ENCODE peak calls at places on chromosome 11, in ten cellular contexts. M is AG09309; H is Peyer's patch; X is IMR-90; Q is left ventricle myocardium inferior; C is A549; S is heart right ventricle; Z is cardiac muscle cell; I is CD4-positive, alpha-beta T cell; K is SK-N-SH. N is an unnamed sample.

GRCh38 chr11:131038597-131038996 is 122.3 kb upstream of the SNX19 start:
- DNase-seq in M (no peak), H (no peak), X (no peak), Q (no peak), C (peak), S (no peak), Z (peak), I (no peak), K (peak), N (no peak)

GRCh38 chr11:114892381-114893197 is 214.3 kb downstream of the NXPE2 start:
- DNase-seq in M (no peak), H (no peak), X (no peak), Q (no peak), C (peak), S (no peak), Z (no peak), I (no peak), K (peak), N (no peak)

GRCh38 chr11:44454686-44455085 is 110.8 kb upstream of the CD82 start:
- DNase-seq in M (no peak), H (no peak), X (no peak), Q (no peak), C (no peak), S (peak), Z (no peak), I (no peak), K (peak), N (no peak)

GRCh38 chr11:88193278-88193677 is 18.0 kb upstream of the RAB38 start:
- DNase-seq in M (no peak), H (no peak), X (no peak), Q (no peak), C (no peak), S (no peak), Z (no peak), I (no peak), K (no peak), N (no peak)

GRCh38 chr11:74011360-74012071 is 2.6 kb upstream of the UCP3 start:
- DNase-seq in M (no peak), H (no peak), X (peak), Q (no peak), C (no peak), S (no peak), Z (no peak), I (no peak), K (no peak), N (peak)

GRCh38 chr11:104238916-104239315 is 75.0 kb upstream of the PDGFD start:
- DNase-seq in M (no peak), H (no peak), X (no peak), Q (no peak), C (no peak), S (no peak), Z (no peak), I (no peak), K (no peak), N (no peak)

GRCh38 chr11:133906241-133906640 is 50.5 kb downstream of the IGSF9B start:
- DNase-seq in M (no peak), H (peak), X (no peak), Q (no peak), C (no peak), S (no peak), Z (no peak), I (no peak), K (no peak), N (no peak)

GRCh38 chr11:61503135-61503770 is 5.3 kb upstream of the LRRC10B start:
- DNase-seq in M (no peak), H (no peak), X (no peak), Q (no peak), C (no peak), S (no peak), Z (no peak), I (no peak), K (no peak), N (no peak)

GRCh38 chr11:62418136-62418535 is 697 bp upstream of the SCGB1A1 start:
- DNase-seq in M (no peak), H (no peak), X (no peak), Q (no peak), C (no peak), S (no peak), Z (no peak), I (no peak), K (no peak), N (no peak)

GRCh38 chr11:118091690-118092089 is 4.9 kb upstream of the SMIM35 start:
- DNase-seq in M (no peak), H (no peak), X (no peak), Q (no peak), C (no peak), S (no peak), Z (no peak), I (no peak), K (no peak), N (no peak)

GRCh38 chr11:118092907-118093571 is 6.3 kb upstream of the SMIM35 start:
- DNase-seq in M (no peak), H (no peak), X (no peak), Q (no peak), C (no peak), S (no peak), Z (no peak), I (no peak), K (no peak), N (no peak)

GRCh38 chr11:118098996-118099837 is 12.5 kb upstream of the SMIM35 start:
- DNase-seq in M (no peak), H (no peak), X (no peak), Q (no peak), C (no peak), S (no peak), Z (peak), I (no peak), K (no peak), N (no peak)

GRCh38 chr11:118095967-118096367 is 9.2 kb upstream of the SMIM35 start:
- DNase-seq in M (no peak), H (no peak), X (no peak), Q (no peak), C (no peak), S (no peak), Z (no peak), I (no peak), K (no peak), N (no peak)

GRCh38 chr11:118095493-118095892 is 8.7 kb upstream of the SMIM35 start:
- DNase-seq in M (no peak), H (no peak), X (no peak), Q (no peak), C (no peak), S (no peak), Z (no peak), I (no peak), K (no peak), N (no peak)
- TF ChIP-seq CTCF in M (no peak), H (no peak), X (no peak), Q (no peak), C (no peak), S (no peak), Z (no peak), I (no peak), K (no peak), N (no peak)

DNA sequence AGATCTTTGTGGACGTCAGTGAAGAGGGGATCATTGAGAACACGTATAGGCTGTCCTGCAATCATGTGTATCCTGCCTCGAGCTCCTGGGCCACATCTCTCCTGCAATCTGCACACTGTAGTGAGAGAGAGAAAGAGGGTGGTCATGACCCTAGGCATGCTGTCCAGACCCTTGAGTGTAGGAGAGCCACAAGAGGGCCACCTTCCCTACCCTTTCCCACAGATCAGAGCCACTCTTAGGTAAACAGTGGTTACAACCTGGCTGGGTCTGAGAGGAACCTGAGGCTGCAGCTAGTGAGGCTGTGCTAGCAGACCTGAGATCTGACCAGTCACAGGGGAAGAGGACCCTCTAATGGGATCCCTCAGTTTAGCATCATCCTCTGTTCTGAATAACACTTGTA is 3.9 kb upstream of the IL18BP start:
- DNase-seq in M (no peak), H (no peak), X (no peak), Q (no peak), C (no peak), S (no peak), Z (no peak), I (no peak), K (no peak), N (no peak)
- TF ChIP-seq CTCF in M (no peak), H (no peak), X (no peak), Q (no peak), C (no peak), S (no peak), Z (no peak), I (no peak), K (no peak), N (no peak)

GRCh38 chr11:72353861-72354260 is 80.5 kb downstream of the CLPB start:
- DNase-seq in M (no peak), H (no peak), X (peak), Q (no peak), C (peak), S (no peak), Z (no peak), I (no peak), K (no peak), N (no peak)
- TF ChIP-seq CTCF in M (peak), H (no peak), X (peak), Q (no peak), C (peak), S (peak), Z (peak), I (no peak), K (peak), N (peak)

DNA sequence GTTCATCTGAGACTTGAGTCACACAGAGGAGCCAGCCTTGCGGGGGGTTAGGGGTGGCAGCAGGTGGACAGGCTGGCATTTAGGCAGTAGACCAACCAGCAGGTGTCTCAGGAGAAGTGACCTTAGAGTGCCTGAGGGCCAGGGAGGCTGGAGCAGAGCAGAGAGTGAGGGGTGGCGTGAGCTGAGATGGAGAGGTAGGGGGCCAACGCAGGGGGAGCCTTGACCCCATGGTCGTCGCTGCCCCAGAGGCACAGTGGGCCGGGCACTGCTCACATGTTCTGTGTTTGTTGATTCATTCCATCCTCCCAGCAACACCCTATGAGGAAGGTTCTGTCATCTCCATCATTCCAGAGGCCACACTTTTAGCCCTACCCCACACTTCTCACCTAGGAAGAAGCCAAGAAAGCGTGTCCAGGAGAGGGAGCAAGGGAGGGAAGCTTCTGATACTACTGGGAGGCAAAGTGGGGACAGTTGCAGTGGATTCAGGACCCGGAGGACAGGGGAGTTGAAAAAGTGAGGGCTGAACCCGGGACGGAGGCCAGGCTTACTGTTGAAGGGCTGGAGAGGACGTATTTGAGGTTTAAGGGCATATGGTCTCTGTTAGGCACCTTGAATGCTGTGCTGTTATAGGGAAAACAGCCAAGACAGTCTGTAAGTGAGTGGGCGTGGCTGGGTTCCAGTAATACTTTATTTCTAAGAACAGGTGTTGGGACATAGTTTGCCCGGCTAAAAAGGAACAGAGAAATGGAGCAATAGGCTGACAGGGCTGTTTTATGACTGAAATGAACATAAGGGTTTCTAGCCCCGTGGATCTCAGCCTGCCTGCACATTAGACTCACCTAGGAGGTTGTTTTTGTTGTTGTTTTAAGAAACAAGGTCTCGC is 7.3 kb downstream of the SART1 start:
- DNase-seq in M (no peak), H (no peak), X (no peak), Q (no peak), C (no peak), S (no peak), Z (no peak), I (no peak), K (no peak), N (no peak)
- TF ChIP-seq CTCF in M (no peak), H (no peak), X (no peak), Q (no peak), C (no peak), S (no peak), Z (no peak), I (no peak), K (no peak), N (no peak)

GRCh38 chr11:46523290-46523689 is 70.5 kb downstream of the AMBRA1 start:
- DNase-seq in M (no peak), H (no peak), X (no peak), Q (no peak), C (no peak), S (no peak), Z (no peak), I (no peak), K (no peak), N (no peak)

GRCh38 chr11:46522682-46523281 is 71.0 kb downstream of the AMBRA1 start:
- DNase-seq in M (no peak), H (no peak), X (no peak), Q (no peak), C (no peak), S (no peak), Z (no peak), I (no peak), K (no peak), N (no peak)

GRCh38 chr11:46524201-46524600 is 69.6 kb downstream of the AMBRA1 start:
- DNase-seq in M (no peak), H (no peak), X (no peak), Q (no peak), C (no peak), S (no peak), Z (no peak), I (no peak), K (no peak), N (no peak)

GRCh38 chr11:46520971-46521745 is 72.7 kb downstream of the AMBRA1 start:
- DNase-seq in M (no peak), H (no peak), X (peak), Q (no peak), C (no peak), S (no peak), Z (no peak), I (no peak), K (no peak), N (peak)

DNA sequence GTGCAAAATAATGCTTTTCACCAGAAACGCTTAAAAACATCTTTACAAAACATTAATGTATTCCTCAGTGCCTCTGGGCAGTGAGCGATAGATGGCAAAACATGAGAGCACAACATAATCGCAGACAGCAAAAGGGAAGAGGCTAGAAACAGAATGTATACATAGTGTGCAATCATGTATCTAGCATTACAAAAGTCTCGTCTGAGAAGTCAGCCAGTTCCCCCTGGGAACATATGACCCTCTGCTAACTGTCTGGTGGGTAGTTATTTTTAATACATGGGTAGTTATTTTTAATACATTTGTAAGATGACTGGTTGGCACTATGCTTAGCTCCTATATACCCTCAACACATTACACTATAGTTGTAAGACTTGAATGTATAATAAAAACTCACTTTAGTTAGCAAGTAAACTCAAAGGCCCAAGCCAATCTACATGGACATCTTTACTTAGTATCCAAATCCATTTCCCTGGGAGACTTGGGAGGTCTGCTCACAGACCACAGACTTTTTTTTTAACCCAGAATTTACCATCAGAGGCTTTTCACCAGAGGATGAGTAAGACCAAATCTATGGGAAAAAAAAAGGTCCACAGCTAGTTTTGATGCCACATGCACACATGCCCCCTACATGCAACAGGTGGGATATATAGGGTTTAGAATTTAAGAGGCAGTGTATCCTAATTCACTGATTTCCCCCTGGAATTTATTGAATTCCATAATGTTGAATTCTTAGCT is 71.7 kb downstream of the AMBRA1 start:
- DNase-seq in M (no peak), H (no peak), X (peak), Q (no peak), C (peak), S (no peak), Z (no peak), I (no peak), K (no peak), N (no peak)
- TF ChIP-seq CTCF in M (peak), H (no peak), X (peak), Q (peak), C (no peak), S (peak), Z (peak), I (no peak), K (peak), N (peak)

GRCh38 chr11:63660972-63661371 is 10.2 kb downstream of the ATL3 start:
- DNase-seq in M (no peak), H (no peak), X (no peak), Q (no peak), C (no peak), S (no peak), Z (no peak), I (no peak), K (no peak), N (no peak)
- TF ChIP-seq CTCF in M (no peak), H (no peak), X (no peak), Q (no peak), C (no peak), S (no peak), Z (no peak), I (no peak), K (no peak), N (no peak)

GRCh38 chr11:59201376-59201775 is 11.4 kb downstream of the MPEG1 start:
- DNase-seq in M (no peak), H (no peak), X (no peak), Q (no peak), C (no peak), S (no peak), Z (no peak), I (no peak), K (no peak), N (no peak)
- TF ChIP-seq CTCF in M (no peak), H (peak), X (no peak), Q (peak), C (peak), S (no peak), Z (peak), I (no peak), K (no peak), N (no peak)

GRCh38 chr11:5203366-5203765 is 2.9 kb upstream of the OR51V1 start:
- DNase-seq in M (no peak), H (no peak), X (peak), Q (no peak), C (no peak), S (no peak), Z (no peak), I (no peak), K (no peak), N (peak)

GRCh38 chr11:5210376-5210885 is 9.9 kb upstream of the OR51V1 start:
- DNase-seq in M (no peak), H (no peak), X (no peak), Q (no peak), C (no peak), S (no peak), Z (no peak), I (no peak), K (no peak), N (no peak)

GRCh38 chr11:5200582-5200981 is at the start of gene OR51V1:
- DNase-seq in M (no peak), H (no peak), X (no peak), Q (no peak), C (no peak), S (no peak), Z (no peak), I (no peak), K (no peak), N (no peak)

GRCh38 chr11:5204787-5205186 is 4.3 kb upstream of the OR51V1 start:
- DNase-seq in M (peak), H (no peak), X (peak), Q (no peak), C (peak), S (no peak), Z (peak), I (no peak), K (peak), N (peak)
- TF ChIP-seq CTCF in M (peak), H (no peak), X (peak), Q (peak), C (peak), S (peak), Z (peak), I (no peak), K (peak), N (peak)

GRCh38 chr11:101063706-101064105 is 65.9 kb downstream of the PGR start:
- DNase-seq in M (no peak), H (no peak), X (no peak), Q (no peak), C (no peak), S (no peak), Z (no peak), I (no peak), K (no peak), N (no peak)

DNA sequence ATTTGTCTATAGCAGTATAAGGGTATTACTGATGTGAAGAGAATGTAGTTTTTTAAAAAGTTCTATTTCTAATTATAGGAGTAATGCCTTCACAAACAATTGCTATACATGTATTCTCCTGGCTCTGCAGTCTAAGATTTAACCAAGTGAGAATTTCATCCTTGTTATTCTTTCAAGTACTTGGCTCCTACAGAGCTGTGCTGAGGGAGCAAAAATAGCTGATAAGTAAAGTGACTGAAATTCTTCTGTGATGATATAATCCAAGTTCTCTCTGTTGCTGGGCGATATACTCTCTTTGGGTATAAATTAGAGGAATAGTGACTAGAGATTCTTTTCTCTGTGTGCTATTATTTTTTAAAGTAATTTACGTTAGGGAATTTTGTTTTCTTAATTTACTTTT is 68.0 kb downstream of the PGR start:
- DNase-seq in M (no peak), H (no peak), X (peak), Q (no peak), C (no peak), S (no peak), Z (peak), I (no peak), K (no peak), N (no peak)
- TF ChIP-seq CTCF in M (no peak), H (no peak), X (no peak), Q (no peak), C (no peak), S (no peak), Z (no peak), I (no peak), K (no peak), N (no peak)

DNA sequence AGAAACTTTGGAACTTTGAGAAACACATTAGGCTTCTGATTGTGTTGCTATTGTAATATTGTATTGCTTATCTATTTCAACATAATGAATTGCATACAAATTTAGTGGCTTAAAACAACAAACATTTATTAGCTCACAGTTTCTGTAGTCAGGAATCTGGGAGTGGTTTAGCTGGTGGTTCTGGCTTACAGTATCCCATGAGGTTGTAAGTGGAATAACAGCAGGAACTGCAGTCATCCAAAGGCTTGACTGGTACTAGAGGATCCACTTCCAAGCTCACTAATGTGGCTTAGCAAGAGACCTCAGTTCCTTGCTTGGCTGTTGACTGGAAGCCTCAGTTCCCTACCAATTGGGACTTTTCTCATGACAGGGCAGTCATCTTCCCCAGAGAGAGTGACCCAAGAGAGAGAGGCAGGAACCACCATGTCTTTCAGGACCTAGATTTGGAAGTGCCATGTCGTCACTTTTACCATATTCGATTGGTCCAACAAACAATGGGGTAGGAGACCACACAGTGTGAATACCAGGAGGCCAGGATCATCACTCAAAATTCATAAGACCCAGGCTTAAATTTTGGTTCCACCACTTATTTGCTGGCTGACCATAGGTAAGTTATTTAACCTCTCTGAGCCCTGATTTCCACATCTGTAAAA is 27.1 kb upstream of the RASSF10 start:
- DNase-seq in M (no peak), H (no peak), X (peak), Q (no peak), C (peak), S (no peak), Z (no peak), I (no peak), K (no peak), N (no peak)
- TF ChIP-seq CTCF in M (no peak), H (peak), X (no peak), Q (no peak), C (no peak), S (no peak), Z (peak), I (no peak), K (no peak), N (no peak)